ENCODE peak calls at places on chromosomes 7 and 10, in six cellular contexts. Z is GF-D8, H is HFFc6, E is T-helper 1 cell, K is DMS153, Y is memory B cell. N is an unnamed sample.
A peak's percentile ranks its signal among the peaks of the same experiment; 100 is the strongest.

GRCh38 chr10:92119340-92119739 is 171.5 kb downstream of the CPEB3 start:
- DNase-seq in Z (no peak), H (no peak), E (no peak), K (no peak), Y (no peak), N (no peak)

GRCh38 chr10:117552156-117552620 is 9.6 kb downstream of the EMX2 start:
- DNase-seq in Z (no peak), H (no peak), E (no peak), K (no peak), Y (no peak), N (no peak)

GRCh38 chr10:60414111-60414510 is 24.4 kb upstream of the ANK3 start:
- DNase-seq in Z (no peak), H (no peak), E (no peak), K (no peak), Y (no peak), N (no peak)

GRCh38 chr10:50594012-50594411 is 29.7 kb downstream of the SGMS1 start:
- DNase-seq in Z (no peak), H (peak; percentile 76), E (no peak), K (peak; percentile 87), Y (no peak), N (peak; percentile 88)

GRCh38 chr7:22351878-22352277 is 5.1 kb downstream of the RAPGEF5 start:
- DNase-seq in Z (no peak), H (peak; percentile 16), E (no peak), K (no peak), Y (no peak), N (no peak)

GRCh38 chr10:130757821-130758489 is 553.6 kb downstream of the TCERG1L start:
- DNase-seq in Z (no peak), H (no peak), E (no peak), K (no peak), Y (no peak), N (no peak)

GRCh38 chr7:45888185-45888992 is at the start of gene IGFBP1:
- DNase-seq in Z (no peak), H (no peak), E (no peak), K (no peak), Y (no peak), N (peak; percentile 13)

GRCh38 chr10:113171662-113172061 is 221.6 kb downstream of the TCF7L2 start:
- DNase-seq in Z (no peak), H (no peak), E (no peak), K (no peak), Y (no peak), N (no peak)

GRCh38 chr10:90413196-90413595 is 444.6 kb downstream of the HTR7 start:
- DNase-seq in Z (no peak), H (no peak), E (no peak), K (no peak), Y (no peak), N (peak; percentile 47)

GRCh38 chr10:99777918-99778716 is 4.3 kb upstream of the ABCC2 start:
- DNase-seq in Z (no peak), H (no peak), E (no peak), K (no peak), Y (no peak), N (no peak)

GRCh38 chr10:16116404-16117304 is 256.3 kb upstream of the MINDY3 start:
- DNase-seq in Z (no peak), H (no peak), E (no peak), K (no peak), Y (no peak), N (no peak)

GRCh38 chr10:10845826-10846225 is 171.8 kb upstream of the CELF2 start:
- DNase-seq in Z (no peak), H (no peak), E (no peak), K (no peak), Y (no peak), N (no peak)

GRCh38 chr10:27838291-27838690 is 92.7 kb upstream of the MKX start:
- DNase-seq in Z (no peak), H (peak; percentile 16), E (no peak), K (no peak), Y (no peak), N (peak; percentile 20)

GRCh38 chr7:139660317-139661042 is 117.3 kb downstream of the HIPK2 start:
- DNase-seq in Z (no peak), H (no peak), E (no peak), K (no peak), Y (no peak), N (peak; percentile 64)

GRCh38 chr10:124323145-124323725 is 95.5 kb downstream of the OAT start:
- DNase-seq in Z (no peak), H (no peak), E (no peak), K (no peak), Y (no peak), N (peak; percentile 2)

GRCh38 chr7:98354511-98355249 is 46.2 kb downstream of the BAIAP2L1 start:
- DNase-seq in Z (no peak), H (peak; percentile 82), E (no peak), K (peak; percentile 58), Y (no peak), N (peak; percentile 92)

GRCh38 chr10:4527281-4527960 is 298.6 kb upstream of the AKR1E2 start:
- DNase-seq in Z (no peak), H (peak; percentile 63), E (no peak), K (no peak), Y (no peak), N (peak; percentile 58)

GRCh38 chr10:76675951-76676587 is 961.5 kb downstream of the KCNMA1 start:
- DNase-seq in Z (no peak), H (no peak), E (no peak), K (no peak), Y (no peak), N (peak; percentile 44)

GRCh38 chr7:142153400-142153799 is 41.9 kb downstream of the MGAM2 start:
- DNase-seq in Z (no peak), H (no peak), E (no peak), K (peak; percentile 16), Y (no peak), N (no peak)

GRCh38 chr7:128697301-128697905 is 25.3 kb downstream of the GARIN1A start:
- DNase-seq in Z (no peak), H (peak; percentile 61), E (peak; percentile 13), K (no peak), Y (peak; percentile 74), N (peak; percentile 54)

GRCh38 chr7:48292949-48293348 is 121.7 kb downstream of the ABCA13 start:
- DNase-seq in Z (no peak), H (no peak), E (no peak), K (no peak), Y (no peak), N (no peak)

GRCh38 chr7:105234886-105235285 is 153.8 kb downstream of the SRPK2 start:
- DNase-seq in Z (no peak), H (no peak), E (no peak), K (no peak), Y (no peak), N (no peak)

GRCh38 chr10:132306951-132307751 is 599 bp downstream of the STK32C start:
- DNase-seq in Z (no peak), H (no peak), E (peak; percentile 27), K (peak; percentile 83), Y (peak; percentile 45), N (no peak)

N was measured in astrocyte of the spinal cord.